ENCODE peak calls at places on chromosomes 5 and 9, in four cellular contexts. One of them, this sample, is unnamed.

GRCh38 chr9:69885474-69885929 is 64.9 kb downstream of the CFAP95 start:
- DNase-seq in fibroblast of lung: no peak
- DNase-seq in natural killer cell: no peak
- DNase-seq in hepatocyte: no peak
- DNase-seq in this sample: no peak

GRCh38 chr5:35151151-35151920 is 79.0 kb downstream of the PRLR start:
- DNase-seq in fibroblast of lung: peak; percentile 63
- DNase-seq in natural killer cell: no peak
- DNase-seq in hepatocyte: no peak
- DNase-seq in this sample: no peak

GRCh38 chr5:114362197-114362976 is 517 bp downstream of the KCNN2 start:
- DNase-seq in fibroblast of lung: peak; percentile 46
- DNase-seq in natural killer cell: no peak
- DNase-seq in hepatocyte: peak; percentile 51
- DNase-seq in this sample: no peak

GRCh38 chr5:54062958-54063357 is 247.4 kb downstream of the ARL15 start:
- DNase-seq in fibroblast of lung: peak; percentile 35
- DNase-seq in natural killer cell: no peak
- DNase-seq in hepatocyte: no peak
- DNase-seq in this sample: no peak

GRCh38 chr9:87088621-87089020 is 141.3 kb upstream of the GAS1 start:
- DNase-seq in fibroblast of lung: no peak
- DNase-seq in natural killer cell: no peak
- DNase-seq in hepatocyte: no peak
- DNase-seq in this sample: no peak

GRCh38 chr5:1511651-1512540 is 11.9 kb downstream of the LPCAT1 start:
- DNase-seq in fibroblast of lung: peak; percentile 35
- DNase-seq in natural killer cell: peak; percentile 14
- DNase-seq in hepatocyte: no peak
- DNase-seq in this sample: peak; percentile 62

GRCh38 chr9:100637787-100638186 is 59.9 kb downstream of the CAVIN4 start:
- DNase-seq in fibroblast of lung: no peak
- DNase-seq in natural killer cell: no peak
- DNase-seq in hepatocyte: peak; percentile 24
- DNase-seq in this sample: no peak

GRCh38 chr5:122880170-122880689 is 34.8 kb downstream of the SNX24 start:
- DNase-seq in fibroblast of lung: no peak
- DNase-seq in natural killer cell: no peak
- DNase-seq in hepatocyte: no peak
- DNase-seq in this sample: no peak

GRCh38 chr5:13248236-13248635 is 696.3 kb downstream of the DNAH5 start:
- DNase-seq in fibroblast of lung: no peak
- DNase-seq in natural killer cell: no peak
- DNase-seq in hepatocyte: no peak
- DNase-seq in this sample: no peak

GRCh38 chr5:13250450-13251291 is 693.8 kb downstream of the DNAH5 start:
- DNase-seq in fibroblast of lung: no peak
- DNase-seq in natural killer cell: no peak
- DNase-seq in hepatocyte: peak; percentile 9
- DNase-seq in this sample: no peak

GRCh38 chr5:13251623-13252367 is 692.7 kb downstream of the DNAH5 start:
- DNase-seq in fibroblast of lung: no peak
- DNase-seq in natural killer cell: no peak
- DNase-seq in hepatocyte: peak; percentile 16
- DNase-seq in this sample: no peak

GRCh38 chr5:13252701-13253100 is 691.8 kb downstream of the DNAH5 start:
- DNase-seq in fibroblast of lung: no peak
- DNase-seq in natural killer cell: no peak
- DNase-seq in hepatocyte: no peak
- DNase-seq in this sample: no peak

DNA sequence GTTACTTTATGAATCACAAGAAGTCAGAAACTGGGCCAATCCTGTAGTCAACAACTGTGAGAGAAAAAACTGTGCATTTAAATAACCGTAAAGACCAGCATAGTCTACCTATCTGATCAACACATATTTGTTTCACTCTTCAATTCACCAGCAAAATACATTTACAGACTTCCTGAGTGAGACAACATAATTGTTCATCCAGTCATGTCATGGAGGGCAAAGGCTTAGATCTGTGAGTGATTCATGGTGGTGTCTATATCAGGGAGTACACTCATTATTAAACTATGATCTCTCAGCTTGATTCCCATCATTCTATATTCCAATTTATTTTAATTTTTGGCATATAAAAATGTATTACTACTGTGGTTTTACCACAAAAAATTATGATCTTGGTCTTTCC is 694.6 kb downstream of the DNAH5 start:
- DNase-seq in fibroblast of lung: no peak
- DNase-seq in natural killer cell: no peak
- DNase-seq in hepatocyte: no peak
- DNase-seq in this sample: no peak
- TF ChIP-seq CTCF in fibroblast of lung: no peak
- TF ChIP-seq CTCF in natural killer cell: no peak
- TF ChIP-seq CTCF in hepatocyte: no peak
- TF ChIP-seq CTCF in this sample: no peak

GRCh38 chr5:180235846-180236245 is 26.8 kb upstream of the RASGEF1C start:
- DNase-seq in fibroblast of lung: no peak
- DNase-seq in natural killer cell: no peak
- DNase-seq in hepatocyte: no peak
- DNase-seq in this sample: no peak

GRCh38 chr5:180233729-180234128 is 24.7 kb upstream of the RASGEF1C start:
- DNase-seq in fibroblast of lung: no peak
- DNase-seq in natural killer cell: no peak
- DNase-seq in hepatocyte: peak; percentile 27
- DNase-seq in this sample: no peak

GRCh38 chr5:180234271-180234670 is 25.3 kb upstream of the RASGEF1C start:
- DNase-seq in fibroblast of lung: no peak
- DNase-seq in natural killer cell: no peak
- DNase-seq in hepatocyte: no peak
- DNase-seq in this sample: no peak

GRCh38 chr5:180238631-180239030 is 29.6 kb upstream of the RASGEF1C start:
- DNase-seq in fibroblast of lung: no peak
- DNase-seq in natural killer cell: no peak
- DNase-seq in hepatocyte: no peak
- DNase-seq in this sample: no peak

GRCh38 chr5:180235077-180235476 is 26.1 kb upstream of the RASGEF1C start:
- DNase-seq in fibroblast of lung: no peak
- DNase-seq in natural killer cell: no peak
- DNase-seq in hepatocyte: no peak
- DNase-seq in this sample: no peak
- TF ChIP-seq CTCF in fibroblast of lung: no peak
- TF ChIP-seq CTCF in natural killer cell: no peak
- TF ChIP-seq CTCF in hepatocyte: no peak
- TF ChIP-seq CTCF in this sample: no peak

DNA sequence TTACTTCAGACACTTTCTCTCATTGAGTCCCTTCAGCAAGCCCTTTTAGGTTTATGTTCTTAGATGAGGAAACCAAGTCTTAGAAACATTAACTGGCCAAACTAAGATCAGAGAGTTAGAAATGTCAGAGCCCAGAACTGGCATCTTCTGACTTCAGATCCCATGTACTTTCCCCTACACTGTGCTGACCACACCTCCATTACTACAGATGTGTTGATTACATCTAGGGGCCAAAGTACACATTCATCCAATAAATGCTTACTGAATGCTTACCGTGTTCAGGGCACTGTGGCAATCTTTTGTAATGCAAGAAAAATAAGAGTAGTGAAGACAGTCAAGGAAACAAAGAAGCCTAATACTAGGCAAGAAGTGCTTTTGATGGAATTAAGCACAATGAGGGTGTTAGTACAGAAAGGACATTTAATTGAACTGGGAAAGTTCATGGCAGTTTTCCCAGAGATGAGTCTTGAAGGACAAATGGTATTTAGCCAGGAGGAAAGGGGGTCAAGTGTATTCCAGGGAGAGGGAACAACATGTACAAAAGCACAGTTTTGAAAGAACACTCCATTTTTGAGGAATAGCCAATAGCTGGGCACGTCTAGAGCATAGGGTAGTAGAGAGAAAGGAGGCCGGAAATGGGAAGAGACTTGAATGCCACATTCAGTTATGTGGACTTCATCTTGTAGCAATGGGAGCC is 89.7 kb upstream of the CDKN2B start:
- DNase-seq in fibroblast of lung: peak; percentile 62
- DNase-seq in natural killer cell: no peak
- DNase-seq in hepatocyte: peak; percentile 46
- DNase-seq in this sample: no peak
- TF ChIP-seq CTCF in fibroblast of lung: no peak
- TF ChIP-seq CTCF in natural killer cell: no peak
- TF ChIP-seq CTCF in hepatocyte: no peak
- TF ChIP-seq CTCF in this sample: no peak

DNA sequence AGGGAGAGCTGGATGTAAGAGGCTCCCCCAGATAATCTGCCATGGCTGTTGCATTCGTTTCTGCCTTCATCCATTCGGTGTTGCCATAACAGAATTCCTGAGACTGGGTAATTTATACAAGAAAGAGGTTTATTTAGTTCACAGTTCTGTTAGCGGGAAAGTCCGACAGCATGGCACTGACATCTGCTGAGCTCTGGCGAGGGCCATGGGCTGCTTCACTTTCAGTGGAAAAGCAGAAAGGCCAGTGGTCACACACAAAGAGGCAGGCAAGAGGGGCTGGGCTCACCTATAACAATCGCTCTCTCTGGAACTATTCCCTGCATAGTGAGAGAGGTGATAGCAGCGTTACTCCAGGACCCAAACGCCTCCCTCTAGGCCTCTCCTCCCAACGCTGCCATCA is 305.9 kb downstream of the MLLT3 start:
- DNase-seq in fibroblast of lung: no peak
- DNase-seq in natural killer cell: no peak
- DNase-seq in hepatocyte: no peak
- DNase-seq in this sample: no peak
- TF ChIP-seq CTCF in fibroblast of lung: no peak
- TF ChIP-seq CTCF in natural killer cell: no peak
- TF ChIP-seq CTCF in hepatocyte: no peak
- TF ChIP-seq CTCF in this sample: no peak

DNA sequence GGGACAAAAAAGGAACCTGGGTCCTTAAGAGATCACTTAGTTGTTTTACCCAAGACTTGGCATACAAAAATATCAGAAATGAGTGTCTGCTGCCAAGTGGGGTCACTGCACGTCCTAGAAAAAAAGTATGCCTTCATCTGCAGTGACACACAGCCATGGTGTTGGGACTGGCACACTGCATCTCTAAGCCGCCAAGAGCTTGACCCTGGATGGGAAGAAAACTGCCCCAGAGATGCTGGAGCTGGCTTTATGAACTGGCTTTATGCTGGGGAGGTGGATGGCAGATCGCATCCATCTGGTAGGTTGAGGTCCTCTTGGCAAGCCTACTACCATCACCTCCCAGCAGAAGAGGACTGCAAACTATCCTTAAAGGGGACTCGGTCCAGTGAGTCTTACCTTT is 51.6 kb downstream of the IRF1 start:
- DNase-seq in fibroblast of lung: no peak
- DNase-seq in natural killer cell: no peak
- DNase-seq in hepatocyte: no peak
- DNase-seq in this sample: no peak
- TF ChIP-seq CTCF in fibroblast of lung: no peak
- TF ChIP-seq CTCF in natural killer cell: no peak
- TF ChIP-seq CTCF in hepatocyte: no peak
- TF ChIP-seq CTCF in this sample: no peak

DNA sequence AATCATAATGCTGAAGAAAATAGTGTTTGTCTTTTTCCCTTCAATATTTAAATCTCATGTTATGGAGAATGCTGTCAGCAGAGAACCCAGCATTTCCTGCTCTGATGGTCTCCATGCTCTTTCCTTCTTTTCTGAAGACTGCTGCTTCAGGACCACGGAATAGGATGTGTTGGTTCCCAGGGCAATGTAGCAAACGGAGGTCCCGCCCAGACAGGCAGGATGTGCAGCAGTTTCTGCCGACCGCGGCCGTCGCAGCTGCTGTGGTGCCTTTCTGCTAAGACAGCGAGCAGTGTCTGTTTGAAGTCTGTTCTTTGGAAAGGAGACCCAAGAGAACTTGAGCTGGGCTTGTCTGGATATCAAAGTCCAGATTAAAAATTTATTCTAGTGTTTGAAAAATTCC is 654.3 kb downstream of the CCDC171 start:
- DNase-seq in fibroblast of lung: peak; percentile 71
- DNase-seq in natural killer cell: no peak
- DNase-seq in hepatocyte: peak; percentile 50
- DNase-seq in this sample: no peak
- TF ChIP-seq CTCF in fibroblast of lung: no peak
- TF ChIP-seq CTCF in natural killer cell: no peak
- TF ChIP-seq CTCF in hepatocyte: no peak
- TF ChIP-seq CTCF in this sample: no peak

GRCh38 chr9:304106-304505 is 89.4 kb downstream of the DOCK8 start:
- DNase-seq in fibroblast of lung: no peak
- DNase-seq in natural killer cell: no peak
- DNase-seq in hepatocyte: no peak
- DNase-seq in this sample: no peak

GRCh38 chr9:303502-303901 is 88.8 kb downstream of the DOCK8 start:
- DNase-seq in fibroblast of lung: no peak
- DNase-seq in natural killer cell: no peak
- DNase-seq in hepatocyte: no peak
- DNase-seq in this sample: no peak

GRCh38 chr9:311837-312236 is 97.2 kb downstream of the DOCK8 start:
- DNase-seq in fibroblast of lung: no peak
- DNase-seq in natural killer cell: no peak
- DNase-seq in hepatocyte: no peak
- DNase-seq in this sample: no peak

GRCh38 chr9:304519-305185 is 90.0 kb downstream of the DOCK8 start:
- DNase-seq in fibroblast of lung: no peak
- DNase-seq in natural killer cell: no peak
- DNase-seq in hepatocyte: peak; percentile 28
- DNase-seq in this sample: no peak

GRCh38 chr9:306907-307306 is 92.2 kb downstream of the DOCK8 start:
- DNase-seq in fibroblast of lung: no peak
- DNase-seq in natural killer cell: no peak
- DNase-seq in hepatocyte: no peak
- DNase-seq in this sample: no peak
- TF ChIP-seq CTCF in fibroblast of lung: no peak
- TF ChIP-seq CTCF in natural killer cell: peak; percentile 29
- TF ChIP-seq CTCF in hepatocyte: peak; percentile 4
- TF ChIP-seq CTCF in this sample: no peak